ENCODE peak calls at places on chromosomes 7 and 10, in eight cellular contexts. B is HL-60; L is CD8-positive, alpha-beta memory T cell; U is fibroblast of mammary gland; D is stimulated activated CD4-positive, alpha-beta T cell treated with anti-CD3 and anti-CD28 coated beads, Interleukin-2, amount 100 ng/mL, for 48 hours; S is epithelial cell of esophagus; O is CD4-positive, alpha-beta memory T cell; V is stimulated activated CD8-positive, alpha-beta memory T cell treated with anti-CD3 and anti-CD28 coated beads, Interleukin-4, amount 100 ng/mL, for 24 hours. M is an unnamed sample.
A peak's percentile ranks its signal among the peaks of the same experiment; 100 is the strongest.

GRCh38 chr7:101754432-101755159 is 62.8 kb upstream of the CUX1 start:
- DNase-seq in D (no peak), L (no peak), O (no peak), S (peak; percentile 15), V (no peak), U (peak; percentile 43), B (no peak), M (no peak)

GRCh38 chr10:117619710-117620405 is 77.3 kb downstream of the EMX2 start:
- DNase-seq in S (no peak), V (no peak), O (no peak), B (no peak), U (peak; percentile 30), D (no peak), L (no peak), M (no peak)

GRCh38 chr10:6348091-6348862 is 145.5 kb downstream of the PFKFB3 start:
- DNase-seq in V (peak; percentile 71), O (peak; percentile 89), D (peak; percentile 65), U (no peak), L (peak; percentile 70), S (no peak), B (no peak), M (peak; percentile 94)

GRCh38 chr7:72404743-72405142 is 7.4 kb downstream of the CALN1 start:
- DNase-seq in L (no peak), S (no peak), V (no peak), B (no peak), O (no peak), D (no peak), U (no peak), M (no peak)

GRCh38 chr7:1537631-1538412 is 7.3 kb downstream of the MAFK start:
- DNase-seq in D (no peak), V (no peak), O (no peak), U (peak; percentile 94), B (peak; percentile 52), S (no peak), L (no peak), M (no peak)

GRCh38 chr7:2666588-2667250 is 21.3 kb upstream of the AMZ1 start:
- DNase-seq in V (no peak), B (no peak), D (no peak), O (no peak), U (no peak), L (no peak), S (no peak), M (no peak)

GRCh38 chr10:48457949-48458661 is 146.8 kb downstream of the ARHGAP22 start:
- DNase-seq in B (no peak), U (no peak), S (no peak), O (no peak), V (no peak), L (no peak), D (no peak), M (no peak)

GRCh38 chr7:26422761-26423160 is 131.1 kb downstream of the SNX10 start:
- DNase-seq in B (no peak), U (no peak), L (no peak), V (no peak), D (no peak), O (no peak), S (no peak), M (no peak)

GRCh38 chr7:18086165-18087030 is 58.8 kb upstream of the PRPS1L1 start:
- DNase-seq in O (no peak), L (no peak), B (no peak), D (no peak), V (no peak), U (no peak), S (peak; percentile 13), M (no peak)

GRCh38 chr10:23540401-23540800 is 101.5 kb downstream of the OTUD1 start:
- DNase-seq in D (no peak), O (no peak), S (no peak), U (no peak), B (peak; percentile 6), V (no peak), L (no peak), M (peak; percentile 51)

GRCh38 chr7:80724249-80724871 is 85.9 kb downstream of the CD36 start:
- DNase-seq in B (no peak), S (no peak), U (peak; percentile 98), D (no peak), O (no peak), V (no peak), L (no peak), M (no peak)

GRCh38 chr7:124688991-124689390 is 76.6 kb downstream of the GPR37 start:
- DNase-seq in S (peak; percentile 86), D (no peak), B (no peak), L (no peak), V (no peak), U (no peak), O (no peak), M (no peak)

GRCh38 chr7:100691676-100692577 is 2.1 kb downstream of the GIGYF1 start:
- DNase-seq in B (no peak), D (peak; percentile 91), O (peak; percentile 78), V (peak; percentile 74), L (peak; percentile 71), U (peak; percentile 70), S (peak; percentile 76), M (peak; percentile 67)

GRCh38 chr10:77909755-77910375 is 16.7 kb downstream of the DLG5 start:
- DNase-seq in L (no peak), V (no peak), B (no peak), S (peak; percentile 26), D (no peak), O (no peak), U (peak; percentile 81), M (no peak)

GRCh38 chr7:82789883-82790609 is 346.5 kb upstream of the CACNA2D1 start:
- DNase-seq in O (no peak), U (peak; percentile 41), V (no peak), S (no peak), D (no peak), B (no peak), L (no peak), M (no peak)

GRCh38 chr10:12534824-12535223 is 185.5 kb downstream of the CAMK1D start:
- DNase-seq in S (no peak), O (no peak), U (no peak), D (no peak), V (no peak), B (no peak), L (no peak), M (no peak)

GRCh38 chr10:131698986-131699385 is 201.8 kb upstream of the PPP2R2D start:
- DNase-seq in B (no peak), D (no peak), V (no peak), O (no peak), S (no peak), U (no peak), L (no peak), M (no peak)

GRCh38 chr7:138569418-138569817 is 109.4 kb downstream of the TRIM24 start:
- DNase-seq in S (no peak), B (no peak), V (no peak), L (no peak), U (no peak), D (no peak), O (no peak), M (no peak)

GRCh38 chr10:123746016-123746415 is 79.9 kb downstream of the GPR26 start:
- DNase-seq in B (no peak), O (no peak), L (no peak), S (no peak), V (no peak), U (no peak), D (no peak), M (no peak)

GRCh38 chr7:124575181-124575580 is 190.4 kb downstream of the GPR37 start:
- DNase-seq in L (no peak), D (no peak), S (no peak), B (no peak), U (no peak), V (no peak), O (no peak), M (no peak)

GRCh38 chr7:43569424-43569823 is 13.5 kb upstream of the STK17A start:
- DNase-seq in L (no peak), U (peak; percentile 83), V (no peak), S (peak; percentile 93), D (no peak), O (no peak), B (no peak), M (no peak)

GRCh38 chr10:104657458-104657857 is 16.4 kb downstream of the SORCS3 start:
- DNase-seq in O (no peak), S (no peak), V (no peak), D (no peak), L (no peak), U (no peak), B (no peak), M (no peak)

GRCh38 chr7:143410523-143411004 is 1.9 kb upstream of the EPHA1 start:
- DNase-seq in V (no peak), B (peak; percentile 73), U (peak; percentile 81), S (no peak), L (no peak), D (no peak), O (no peak), M (no peak)

GRCh38 chr10:102419561-102420442 is 834 bp upstream of the FBXL15 start:
- DNase-seq in D (peak; percentile 60), V (peak; percentile 56), U (no peak), B (no peak), O (peak; percentile 70), S (no peak), L (peak; percentile 53), M (peak; percentile 80)

GRCh38 chr7:155222578-155222977 is 75.1 kb upstream of the INSIG1 start:
- DNase-seq in B (no peak), D (no peak), U (no peak), O (no peak), S (no peak), V (no peak), L (no peak), M (no peak)

GRCh38 chr7:111014074-111014473 is 76.9 kb upstream of the LRRN3 start:
- DNase-seq in B (no peak), V (no peak), U (no peak), S (no peak), L (no peak), D (no peak), O (no peak), M (no peak)

GRCh38 chr7:94412762-94413322 is 18.1 kb downstream of the COL1A2 start:
- DNase-seq in L (no peak), U (peak; percentile 69), V (no peak), B (no peak), O (no peak), S (no peak), D (no peak), M (no peak)

GRCh38 chr7:157043745-157044144 is 33.3 kb upstream of the MNX1 start:
- DNase-seq in L (no peak), U (peak; percentile 86), O (no peak), V (no peak), S (no peak), B (no peak), D (no peak), M (no peak)

GRCh38 chr7:4837041-4837813 is 24.6 kb downstream of the PAPOLB start:
- DNase-seq in S (no peak), D (no peak), L (no peak), V (no peak), O (no peak), U (no peak), B (no peak), M (no peak)

GRCh38 chr10:25815999-25816768 is 117.8 kb upstream of the MYO3A start:
- DNase-seq in D (no peak), O (no peak), V (no peak), S (no peak), B (no peak), U (no peak), L (no peak), M (no peak)

GRCh38 chr7:91398341-91398740 is 134.1 kb downstream of the FZD1 start:
- DNase-seq in U (no peak), D (no peak), B (no peak), L (no peak), V (no peak), S (no peak), O (no peak), M (no peak)

GRCh38 chr7:57867884-57868701 is 418.1 kb downstream of the ZNF716 start:
- DNase-seq in S (peak; percentile 3), O (no peak), L (no peak), B (no peak), D (no peak), V (no peak), U (no peak), M (no peak)

M was measured in stimulated activated naive CD4-positive, alpha-beta T cell.